ENCODE peak calls at places on chromosomes 12 and 14, in four cellular contexts. P, C, Q and H are unnamed samples.

GRCh38 chr12:54452628-54453027 is 20.8 kb downstream of the GTSF1 start:
- DNase-seq in Q (no peak), C (no peak), P (no peak), H (no peak)

GRCh38 chr14:52077261-52077984 is 8.6 kb upstream of the NID2 start:
- DNase-seq in Q (no peak), C (no peak), P (no peak), H (peak)

GRCh38 chr12:124740691-124741137 is 123.0 kb downstream of the SCARB1 start:
- DNase-seq in P (no peak), Q (no peak), C (peak), H (peak)

GRCh38 chr12:47102845-47103666 is 23.3 kb upstream of the AMIGO2 start:
- DNase-seq in C (no peak), Q (peak), P (peak), H (peak)

GRCh38 chr14:66046591-66046990 is 439.6 kb upstream of the CCDC196 start:
- DNase-seq in P (no peak), C (no peak), Q (no peak), H (no peak)

GRCh38 chr12:32039341-32039740 is 67.3 kb upstream of the BICD1 start:
- DNase-seq in Q (no peak), P (peak), C (no peak), H (peak)

GRCh38 chr12:105538880-105539279 is 208.4 kb downstream of the C12orf75 start:
- DNase-seq in Q (no peak), C (no peak), P (no peak), H (peak)

GRCh38 chr12:111359914-111360276 is 9.0 kb downstream of the PHETA1 start:
- DNase-seq in C (no peak), P (no peak), Q (no peak), H (no peak)

GRCh38 chr12:45336762-45337596 is 121.1 kb downstream of the ANO6 start:
- DNase-seq in C (no peak), P (no peak), Q (peak), H (peak)

GRCh38 chr14:36474593-36474992 is 45.4 kb downstream of the NKX2-1 start:
- DNase-seq in P (no peak), Q (no peak), C (no peak), H (no peak)

GRCh38 chr12:65758401-65758800 is 65.9 kb upstream of the HMGA2 start:
- DNase-seq in P (no peak), Q (no peak), C (no peak), H (no peak)

GRCh38 chr14:80981156-80981555 is 25.7 kb downstream of the TSHR start:
- DNase-seq in C (no peak), P (no peak), Q (no peak), H (no peak)

GRCh38 chr12:61574339-61574738 is 685.9 kb upstream of the USP15 start:
- DNase-seq in C (no peak), Q (no peak), P (no peak), H (no peak)

GRCh38 chr12:24562761-24563392 is 386.0 kb downstream of the BCAT1 start:
- DNase-seq in P (peak), Q (peak), C (peak), H (peak)

GRCh38 chr12:2231956-2232355 is 179.2 kb downstream of the CACNA1C start:
- DNase-seq in P (no peak), Q (no peak), C (no peak), H (peak)

GRCh38 chr12:104998423-104999346 is 12.6 kb downstream of the NOPCHAP1 start:
- DNase-seq in Q (no peak), C (no peak), P (no peak), H (no peak)

GRCh38 chr14:105168979-105169507 is 467 bp upstream of the JAG2 start:
- DNase-seq in Q (no peak), P (no peak), C (no peak), H (no peak)

GRCh38 chr12:117032593-117033381 is 66.4 kb downstream of the TESC start:
- DNase-seq in P (no peak), C (no peak), Q (peak), H (peak)

GRCh38 chr12:71876400-71876799 is 36.8 kb downstream of the TBC1D15 start:
- DNase-seq in Q (no peak), P (no peak), C (no peak), H (no peak)

GRCh38 chr14:106210650-106211049 is 684.3 kb downstream of the TMEM121 start:
- DNase-seq in Q (no peak), P (no peak), C (no peak), H (no peak)

GRCh38 chr14:93402951-93403350 is 27.8 kb upstream of the UNC79 start:
- DNase-seq in Q (no peak), C (no peak), P (no peak), H (no peak)

GRCh38 chr12:75481774-75482173 is 1.2 kb downstream of the GLIPR1 start:
- DNase-seq in Q (peak), P (peak), C (no peak), H (peak)

GRCh38 chr12:72072613-72073212 is 134.1 kb downstream of the TPH2 start:
- DNase-seq in P (no peak), C (no peak), Q (no peak), H (no peak)

GRCh38 chr14:68394719-68395117 is 398.1 kb downstream of the ZFP36L1 start:
- DNase-seq in Q (no peak), P (peak), C (no peak), H (no peak)

GRCh38 chr12:51528852-51529545 is 62.0 kb upstream of the SCN8A start:
- DNase-seq in C (no peak), P (no peak), Q (no peak), H (no peak)

GRCh38 chr12:18275974-18276373 is 14.7 kb downstream of the PIK3C2G start:
- DNase-seq in C (no peak), P (no peak), Q (peak), H (no peak)

GRCh38 chr14:51298895-51299294 is 58.8 kb downstream of the TMX1 start:
- DNase-seq in C (no peak), Q (no peak), P (no peak), H (peak)

GRCh38 chr12:80222261-80222660 is 122.9 kb downstream of the OTOGL start:
- DNase-seq in C (no peak), Q (no peak), P (no peak), H (no peak)

GRCh38 chr12:8544295-8544694 is 3.6 kb upstream of the CLEC4E start:
- DNase-seq in C (peak), P (peak), Q (peak), H (peak)

DNA sequence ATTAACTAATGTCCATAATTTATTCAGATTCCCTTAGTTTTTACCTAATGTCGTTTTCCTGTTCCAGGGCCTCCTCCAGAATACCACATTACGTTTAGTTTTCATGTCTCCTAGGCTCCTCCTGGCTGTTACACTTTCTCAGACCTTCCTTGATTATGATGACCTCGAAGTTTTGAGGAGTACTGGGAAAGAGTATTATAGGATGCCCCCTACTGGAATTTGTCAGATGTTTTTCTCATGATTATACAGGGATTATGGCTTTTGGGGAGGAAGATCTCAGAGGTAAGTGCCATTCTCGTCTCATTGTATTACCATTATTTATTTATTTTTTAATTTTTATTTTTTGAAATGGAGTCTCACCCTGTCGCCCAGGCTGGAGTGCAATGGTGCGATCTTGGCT is 17.7 kb upstream of the C1S start:
- DNase-seq in Q (peak), P (no peak), C (no peak), H (peak)
- TF ChIP-seq CTCF in Q (peak), P (peak), C (peak), H (peak)

GRCh38 chr14:32396874-32397273 is 67.8 kb downstream of the AKAP6 start:
- DNase-seq in Q (no peak), P (no peak), C (no peak), H (no peak)

GRCh38 chr14:32403688-32404087 is 74.6 kb downstream of the AKAP6 start:
- DNase-seq in Q (peak), C (no peak), P (no peak), H (peak)

GRCh38 chr14:32397871-32398640 is 69.0 kb downstream of the AKAP6 start:
- DNase-seq in Q (peak), C (no peak), P (no peak), H (peak)

GRCh38 chr14:32399920-32400319 is 70.8 kb downstream of the AKAP6 start:
- DNase-seq in Q (no peak), P (no peak), C (no peak), H (no peak)

GRCh38 chr14:32400480-32400879 is 71.4 kb downstream of the AKAP6 start:
- DNase-seq in C (no peak), Q (peak), P (no peak), H (peak)
- H3K4me3 ChIP-seq in C (no peak), Q (no peak), P (no peak), H (no peak)

GRCh38 chr12:56274299-56274698 is 7.6 kb downstream of the COQ10A start:
- DNase-seq in P (no peak), C (no peak), Q (no peak), H (no peak)

GRCh38 chr12:56267443-56268071 is 815 bp downstream of the COQ10A start:
- DNase-seq in Q (no peak), C (peak), P (no peak), H (peak)

GRCh38 chr12:56266634-56267442 is at the start of gene COQ10A:
- DNase-seq in C (peak), Q (peak), P (peak), H (peak)

GRCh38 chr12:56271031-56271430 is 4.3 kb downstream of the COQ10A start:
- DNase-seq in P (no peak), Q (peak), C (no peak), H (peak)
- TF ChIP-seq CTCF in P (no peak), Q (peak), C (peak), H (peak)

GRCh38 chr14:60753264-60754126 is 18.9 kb downstream of the MNAT1 start:
- DNase-seq in P (no peak), C (no peak), Q (peak), H (peak)
- H3K4me3 ChIP-seq in P (no peak), C (no peak), Q (no peak), H (no peak)

GRCh38 chr12:22981711-22982110 is 356.7 kb downstream of the ETNK1 start:
- DNase-seq in C (no peak), Q (peak), P (no peak), H (peak)
- TF ChIP-seq CTCF in C (no peak), Q (peak), P (no peak), H (peak)

DNA sequence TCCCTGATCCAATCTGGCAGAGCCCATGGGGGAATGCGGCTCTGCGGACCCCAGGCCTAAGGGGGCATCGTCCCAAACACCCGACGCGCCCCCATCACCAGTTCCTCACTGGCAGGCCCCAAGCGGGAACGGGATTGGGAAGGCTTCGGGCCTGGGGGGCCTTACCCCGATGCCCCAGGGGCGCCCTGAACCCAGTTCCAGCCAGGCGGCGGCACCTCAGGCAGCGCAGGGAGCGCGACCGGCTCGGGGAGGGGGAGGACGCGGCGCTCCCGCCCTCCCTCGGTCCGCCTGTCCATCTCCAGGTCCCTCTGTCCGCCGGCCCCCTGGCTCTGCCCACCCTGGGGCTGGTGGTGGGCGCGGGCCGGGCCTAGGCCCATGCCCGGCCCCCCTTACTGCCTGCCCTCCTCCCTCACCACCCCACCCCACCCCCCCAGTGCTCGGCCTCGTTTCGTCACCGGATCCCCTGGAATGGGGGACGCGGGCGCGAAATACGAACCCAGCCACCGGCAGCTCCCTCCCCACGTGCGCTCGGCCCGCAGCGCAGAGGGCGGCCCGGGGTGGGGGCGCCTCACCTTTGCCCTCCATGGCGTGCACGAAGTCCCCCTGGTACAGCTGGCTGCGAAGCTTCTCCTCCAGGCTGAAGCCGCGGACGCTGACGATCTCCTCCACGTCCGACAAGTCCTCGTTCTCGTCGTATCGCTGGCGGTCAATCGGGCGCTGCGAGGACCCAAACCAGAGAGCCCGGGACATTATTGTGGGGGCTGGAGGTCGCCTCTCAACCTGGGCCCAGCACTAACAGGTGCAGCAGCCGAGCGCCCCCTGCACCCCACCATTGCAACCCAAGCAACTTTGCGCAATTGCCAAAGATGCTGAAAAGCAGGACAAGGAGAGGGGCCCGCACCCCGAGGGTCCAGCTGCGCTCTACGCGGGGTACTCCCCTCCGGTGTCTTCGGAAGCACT is 2.3 kb downstream of the KDM2B start:
- DNase-seq in Q (no peak), C (peak), P (peak), H (no peak)
- H3K4me3 ChIP-seq in Q (peak), C (peak), P (peak), H (peak)

GRCh38 chr14:90815817-90816662 is at the start of gene TTC7B:
- DNase-seq in P (peak), Q (no peak), C (peak), H (no peak)
- TF ChIP-seq CTCF in P (no peak), Q (peak), C (peak), H (no peak)

GRCh38 chr14:75069811-75070145 is 337 bp downstream of the ZC2HC1C start:
- DNase-seq in P (no peak), C (no peak), Q (no peak), H (no peak)
- H3K4me3 ChIP-seq in P (peak), C (peak), Q (peak), H (peak)